ENCODE peak calls at places on chromosome 4, in ten cellular contexts. M is aorta, S is body of pancreas, N is ecto neural progenitor cell, W is RKO, B is SW480, G is epithelial cell of esophagus, L is Caki2, K is caudate nucleus, R is activated T-cell treated with anti-CD3 and anti-CD28 coated beads for 1 hour. E is an unnamed sample.

GRCh38 chr4:101458914-101459313 is 111.6 kb upstream of the PPP3CA start:
- DNase-seq in M (no peak), L (no peak), G (no peak), S (no peak), R (no peak), K (no peak), N (no peak), B (no peak), W (no peak), E (no peak)

GRCh38 chr4:7048642-7049041 is 5.5 kb downstream of the TADA2B start:
- DNase-seq in R (no peak), W (no peak), G (no peak), B (no peak), S (no peak), N (no peak), M (no peak), K (no peak), L (no peak), E (no peak)

GRCh38 chr4:13921805-13922204 is 294.3 kb upstream of the BOD1L1 start:
- DNase-seq in K (no peak), S (no peak), G (no peak), M (no peak), L (no peak), B (no peak), N (no peak), W (no peak), R (no peak), E (no peak)

GRCh38 chr4:152696764-152697250 is 17.0 kb upstream of the TMEM154 start:
- DNase-seq in K (no peak), R (peak), G (peak), M (no peak), W (no peak), S (no peak), N (no peak), L (no peak), B (peak), E (no peak)

GRCh38 chr4:165794834-165795233 is 78.2 kb upstream of the TLL1 start:
- DNase-seq in L (no peak), S (no peak), N (no peak), M (no peak), R (no peak), B (no peak), G (no peak), W (no peak), K (no peak), E (no peak)

GRCh38 chr4:121126449-121127006 is 37.6 kb downstream of the TNIP3 start:
- DNase-seq in R (no peak), M (no peak), K (no peak), S (no peak), W (no peak), B (no peak), L (no peak), N (no peak), G (no peak), E (no peak)

GRCh38 chr4:53515076-53515475 is 76.2 kb downstream of the LNX1 start:
- DNase-seq in W (no peak), R (no peak), G (no peak), B (no peak), M (no peak), S (no peak), L (no peak), N (no peak), K (no peak), E (no peak)

GRCh38 chr4:166169111-166169510 is 296.1 kb downstream of the TLL1 start:
- DNase-seq in B (no peak), K (no peak), N (no peak), L (no peak), G (peak), S (no peak), M (no peak), W (peak), R (no peak), E (no peak)

GRCh38 chr4:142940614-142941013 is 94.5 kb upstream of the INPP4B start:
- DNase-seq in K (no peak), W (no peak), M (no peak), B (no peak), S (peak), G (no peak), L (peak), R (no peak), N (no peak), E (peak)

GRCh38 chr4:158667651-158668198 is 4.0 kb downstream of the C4orf46 start:
- DNase-seq in K (no peak), R (no peak), B (peak), L (peak), M (no peak), N (no peak), S (no peak), G (peak), W (peak), E (no peak)

GRCh38 chr4:22442956-22443355 is 72.9 kb downstream of the ADGRA3 start:
- DNase-seq in S (no peak), W (no peak), R (no peak), B (no peak), N (no peak), M (no peak), G (no peak), K (no peak), L (no peak), E (no peak)

GRCh38 chr4:157045507-157046127 is 30.3 kb upstream of the GLRB start:
- DNase-seq in M (no peak), W (peak), K (peak), L (peak), N (no peak), S (peak), G (peak), B (peak), R (no peak), E (peak)

GRCh38 chr4:2484993-2485392 is 16.1 kb downstream of the RNF4 start:
- DNase-seq in S (peak), R (peak), N (no peak), L (no peak), M (peak), G (peak), K (peak), W (no peak), B (no peak), E (no peak)